ENCODE peak calls at places on chromosomes 3 and 15, in seven cellular contexts. One of them, this sample, is unnamed.
A peak's percentile ranks its signal among the peaks of the same experiment; 100 is the strongest.

GRCh38 chr3:71162221-71162620 is 421.3 kb downstream of the FOXP1 start:
- DNase-seq in adrenal gland: no peak
- DNase-seq in HCT116: no peak
- DNase-seq in CD4-positive, alpha-beta memory T cell: no peak
- DNase-seq in colonic mucosa: no peak
- DNase-seq in foreskin fibroblast: no peak
- DNase-seq in kidney: no peak
- DNase-seq in this sample: no peak

GRCh38 chr15:49242820-49243219 is 72.8 kb downstream of the GALK2 start:
- DNase-seq in foreskin fibroblast: peak; percentile 66
- DNase-seq in adrenal gland: peak; percentile 67
- DNase-seq in kidney: no peak
- DNase-seq in CD4-positive, alpha-beta memory T cell: no peak
- DNase-seq in HCT116: no peak
- DNase-seq in colonic mucosa: no peak
- DNase-seq in this sample: no peak

GRCh38 chr3:123723527-123724168 is 138.8 kb upstream of the HACD2 start:
- DNase-seq in CD4-positive, alpha-beta memory T cell: no peak
- DNase-seq in colonic mucosa: peak; percentile 70
- DNase-seq in kidney: no peak
- DNase-seq in foreskin fibroblast: peak; percentile 86
- DNase-seq in adrenal gland: peak; percentile 67
- DNase-seq in HCT116: peak; percentile 73
- DNase-seq in this sample: no peak

GRCh38 chr3:46711305-46711704 is 6.4 kb downstream of the PRSS50 start:
- DNase-seq in colonic mucosa: no peak
- DNase-seq in kidney: no peak
- DNase-seq in CD4-positive, alpha-beta memory T cell: no peak
- DNase-seq in adrenal gland: no peak
- DNase-seq in foreskin fibroblast: no peak
- DNase-seq in HCT116: no peak
- DNase-seq in this sample: no peak

GRCh38 chr15:95450413-95450812 is 880.1 kb upstream of the NR2F2 start:
- DNase-seq in foreskin fibroblast: no peak
- DNase-seq in colonic mucosa: no peak
- DNase-seq in adrenal gland: no peak
- DNase-seq in CD4-positive, alpha-beta memory T cell: no peak
- DNase-seq in HCT116: no peak
- DNase-seq in kidney: no peak
- DNase-seq in this sample: no peak

GRCh38 chr3:112568642-112569041 is 6.8 kb downstream of the SLC35A5 start:
- DNase-seq in adrenal gland: no peak
- DNase-seq in foreskin fibroblast: peak; percentile 31
- DNase-seq in kidney: no peak
- DNase-seq in CD4-positive, alpha-beta memory T cell: no peak
- DNase-seq in HCT116: no peak
- DNase-seq in colonic mucosa: no peak
- DNase-seq in this sample: no peak

GRCh38 chr3:81816473-81817260 is 55.2 kb upstream of the GBE1 start:
- DNase-seq in foreskin fibroblast: peak; percentile 88
- DNase-seq in HCT116: no peak
- DNase-seq in CD4-positive, alpha-beta memory T cell: no peak
- DNase-seq in kidney: no peak
- DNase-seq in adrenal gland: peak; percentile 14
- DNase-seq in colonic mucosa: no peak
- DNase-seq in this sample: no peak

GRCh38 chr3:141457624-141458236 is 29.1 kb upstream of the RASA2 start:
- DNase-seq in foreskin fibroblast: peak; percentile 64
- DNase-seq in kidney: no peak
- DNase-seq in adrenal gland: no peak
- DNase-seq in CD4-positive, alpha-beta memory T cell: no peak
- DNase-seq in colonic mucosa: no peak
- DNase-seq in HCT116: no peak
- DNase-seq in this sample: no peak

GRCh38 chr3:30440147-30440604 is 166.2 kb upstream of the TGFBR2 start:
- DNase-seq in adrenal gland: no peak
- DNase-seq in foreskin fibroblast: peak; percentile 41
- DNase-seq in HCT116: no peak
- DNase-seq in CD4-positive, alpha-beta memory T cell: no peak
- DNase-seq in kidney: no peak
- DNase-seq in colonic mucosa: no peak
- DNase-seq in this sample: no peak

GRCh38 chr3:167929937-167930336 is 165.8 kb downstream of the GOLIM4 start:
- DNase-seq in foreskin fibroblast: no peak
- DNase-seq in CD4-positive, alpha-beta memory T cell: no peak
- DNase-seq in adrenal gland: no peak
- DNase-seq in HCT116: no peak
- DNase-seq in kidney: no peak
- DNase-seq in colonic mucosa: no peak
- DNase-seq in this sample: no peak

GRCh38 chr3:45105855-45106655 is 40.1 kb downstream of the CDCP1 start:
- DNase-seq in CD4-positive, alpha-beta memory T cell: peak; percentile 76
- DNase-seq in foreskin fibroblast: peak; percentile 95
- DNase-seq in HCT116: peak; percentile 73
- DNase-seq in adrenal gland: no peak
- DNase-seq in colonic mucosa: no peak
- DNase-seq in kidney: no peak
- DNase-seq in this sample: peak; percentile 18

GRCh38 chr15:45378149-45378912 is at the start of gene GATM:
- DNase-seq in HCT116: no peak
- DNase-seq in colonic mucosa: peak; percentile 69
- DNase-seq in foreskin fibroblast: peak; percentile 93
- DNase-seq in CD4-positive, alpha-beta memory T cell: no peak
- DNase-seq in adrenal gland: peak; percentile 82
- DNase-seq in kidney: peak; percentile 94
- DNase-seq in this sample: peak; percentile 49

GRCh38 chr3:18098960-18099587 is 326.1 kb downstream of the SATB1 start:
- DNase-seq in foreskin fibroblast: peak; percentile 97
- DNase-seq in HCT116: peak; percentile 99
- DNase-seq in colonic mucosa: no peak
- DNase-seq in adrenal gland: peak; percentile 12
- DNase-seq in kidney: no peak
- DNase-seq in CD4-positive, alpha-beta memory T cell: no peak
- DNase-seq in this sample: no peak

GRCh38 chr3:142976621-142977398 is 13.3 kb upstream of the PAQR9 start:
- DNase-seq in HCT116: peak; percentile 61
- DNase-seq in colonic mucosa: peak; percentile 45
- DNase-seq in CD4-positive, alpha-beta memory T cell: no peak
- DNase-seq in foreskin fibroblast: peak; percentile 98
- DNase-seq in adrenal gland: peak; percentile 94
- DNase-seq in kidney: peak; percentile 85
- DNase-seq in this sample: no peak

GRCh38 chr15:42157981-42158765 is 1.7 kb upstream of the PLA2G4F start:
- DNase-seq in kidney: no peak
- DNase-seq in CD4-positive, alpha-beta memory T cell: no peak
- DNase-seq in HCT116: no peak
- DNase-seq in colonic mucosa: no peak
- DNase-seq in foreskin fibroblast: peak; percentile 72
- DNase-seq in adrenal gland: peak; percentile 75
- DNase-seq in this sample: no peak

GRCh38 chr15:59138243-59138642 is 33.3 kb downstream of the CCNB2 start:
- DNase-seq in foreskin fibroblast: peak; percentile 51
- DNase-seq in adrenal gland: peak; percentile 35
- DNase-seq in HCT116: peak; percentile 46
- DNase-seq in colonic mucosa: peak; percentile 48
- DNase-seq in CD4-positive, alpha-beta memory T cell: peak; percentile 58
- DNase-seq in kidney: no peak
- DNase-seq in this sample: peak; percentile 30

GRCh38 chr3:184415229-184415517 is 35.3 kb downstream of the CHRD start:
- DNase-seq in CD4-positive, alpha-beta memory T cell: no peak
- DNase-seq in kidney: no peak
- DNase-seq in colonic mucosa: no peak
- DNase-seq in HCT116: no peak
- DNase-seq in foreskin fibroblast: no peak
- DNase-seq in adrenal gland: no peak
- DNase-seq in this sample: no peak

GRCh38 chr3:177835008-177835407 is 637.7 kb upstream of the TBL1XR1 start:
- DNase-seq in HCT116: peak; percentile 64
- DNase-seq in CD4-positive, alpha-beta memory T cell: no peak
- DNase-seq in kidney: no peak
- DNase-seq in foreskin fibroblast: peak; percentile 98
- DNase-seq in colonic mucosa: no peak
- DNase-seq in adrenal gland: no peak
- DNase-seq in this sample: no peak

GRCh38 chr15:98933376-98933775 is 74.2 kb downstream of the PGPEP1L start:
- DNase-seq in adrenal gland: no peak
- DNase-seq in HCT116: no peak
- DNase-seq in foreskin fibroblast: no peak
- DNase-seq in CD4-positive, alpha-beta memory T cell: no peak
- DNase-seq in colonic mucosa: no peak
- DNase-seq in kidney: no peak
- DNase-seq in this sample: no peak

GRCh38 chr15:42919308-42919707 is 1.3 kb downstream of the TTBK2 start:
- DNase-seq in colonic mucosa: no peak
- DNase-seq in foreskin fibroblast: peak; percentile 21
- DNase-seq in kidney: no peak
- DNase-seq in adrenal gland: no peak
- DNase-seq in CD4-positive, alpha-beta memory T cell: no peak
- DNase-seq in HCT116: no peak
- DNase-seq in this sample: no peak

GRCh38 chr3:51799879-51800757 is 21.1 kb upstream of the IQCF6 start:
- DNase-seq in adrenal gland: peak; percentile 18
- DNase-seq in colonic mucosa: peak; percentile 42
- DNase-seq in HCT116: peak; percentile 55
- DNase-seq in kidney: no peak
- DNase-seq in CD4-positive, alpha-beta memory T cell: no peak
- DNase-seq in foreskin fibroblast: peak; percentile 86
- DNase-seq in this sample: no peak

GRCh38 chr3:126883241-126883640 is 99.7 kb upstream of the PLXNA1 start:
- DNase-seq in adrenal gland: peak; percentile 25
- DNase-seq in CD4-positive, alpha-beta memory T cell: no peak
- DNase-seq in foreskin fibroblast: peak; percentile 60
- DNase-seq in HCT116: no peak
- DNase-seq in kidney: no peak
- DNase-seq in colonic mucosa: no peak
- DNase-seq in this sample: no peak

GRCh38 chr3:3126477-3127431 is at the start of gene TRNT1:
- DNase-seq in CD4-positive, alpha-beta memory T cell: peak; percentile 94
- DNase-seq in adrenal gland: peak; percentile 97
- DNase-seq in colonic mucosa: peak; percentile 96
- DNase-seq in HCT116: peak; percentile 73
- DNase-seq in kidney: peak; percentile 99
- DNase-seq in foreskin fibroblast: peak; percentile 98
- DNase-seq in this sample: peak; percentile 94
- H3K4me3 ChIP-seq in CD4-positive, alpha-beta memory T cell: peak within 1 kb of the TSS; percentile 80
- H3K4me3 ChIP-seq in adrenal gland: peak within 1 kb of the TSS; percentile 76
- H3K4me3 ChIP-seq in colonic mucosa: peak within 1 kb of the TSS; percentile 100
- H3K4me3 ChIP-seq in HCT116: peak within 1 kb of the TSS; percentile 92
- H3K4me3 ChIP-seq in kidney: peak within 1 kb of the TSS; percentile 83
- H3K4me3 ChIP-seq in foreskin fibroblast: peak within 1 kb of the TSS; percentile 70
- H3K4me3 ChIP-seq in this sample: peak within 1 kb of the TSS; percentile 98

GRCh38 chr15:28093761-28094535 is 5.2 kb downstream of the OCA2 start:
- DNase-seq in colonic mucosa: peak; percentile 38
- DNase-seq in CD4-positive, alpha-beta memory T cell: no peak
- DNase-seq in kidney: peak; percentile 77
- DNase-seq in foreskin fibroblast: no peak
- DNase-seq in HCT116: no peak
- DNase-seq in adrenal gland: no peak
- DNase-seq in this sample: no peak
- H3K4me3 ChIP-seq in colonic mucosa: peak overlapping the region; percentile 43
- H3K4me3 ChIP-seq in CD4-positive, alpha-beta memory T cell: no peak overlapping the region
- H3K4me3 ChIP-seq in kidney: peak overlapping the region; percentile 67
- H3K4me3 ChIP-seq in foreskin fibroblast: no peak overlapping the region
- H3K4me3 ChIP-seq in HCT116: no peak overlapping the region
- H3K4me3 ChIP-seq in adrenal gland: no peak overlapping the region
- H3K4me3 ChIP-seq in this sample: no peak overlapping the region

GRCh38 chr3:109330405-109330804 is 6.9 kb downstream of the DPPA4 start:
- DNase-seq in CD4-positive, alpha-beta memory T cell: no peak
- DNase-seq in adrenal gland: no peak
- DNase-seq in foreskin fibroblast: no peak
- DNase-seq in colonic mucosa: no peak
- DNase-seq in kidney: no peak
- DNase-seq in HCT116: no peak
- DNase-seq in this sample: no peak

GRCh38 chr3:109331692-109332091 is 5.7 kb downstream of the DPPA4 start:
- DNase-seq in HCT116: no peak
- DNase-seq in CD4-positive, alpha-beta memory T cell: no peak
- DNase-seq in adrenal gland: no peak
- DNase-seq in foreskin fibroblast: no peak
- DNase-seq in colonic mucosa: no peak
- DNase-seq in kidney: no peak
- DNase-seq in this sample: no peak

GRCh38 chr3:109325109-109325508 is 8.8 kb upstream of the DPPA2 start:
- DNase-seq in colonic mucosa: no peak
- DNase-seq in CD4-positive, alpha-beta memory T cell: no peak
- DNase-seq in kidney: no peak
- DNase-seq in foreskin fibroblast: no peak
- DNase-seq in adrenal gland: no peak
- DNase-seq in HCT116: no peak
- DNase-seq in this sample: no peak

GRCh38 chr3:109325657-109326056 is 9.3 kb upstream of the DPPA2 start:
- DNase-seq in adrenal gland: no peak
- DNase-seq in kidney: no peak
- DNase-seq in colonic mucosa: no peak
- DNase-seq in HCT116: no peak
- DNase-seq in CD4-positive, alpha-beta memory T cell: no peak
- DNase-seq in foreskin fibroblast: no peak
- DNase-seq in this sample: no peak

DNA sequence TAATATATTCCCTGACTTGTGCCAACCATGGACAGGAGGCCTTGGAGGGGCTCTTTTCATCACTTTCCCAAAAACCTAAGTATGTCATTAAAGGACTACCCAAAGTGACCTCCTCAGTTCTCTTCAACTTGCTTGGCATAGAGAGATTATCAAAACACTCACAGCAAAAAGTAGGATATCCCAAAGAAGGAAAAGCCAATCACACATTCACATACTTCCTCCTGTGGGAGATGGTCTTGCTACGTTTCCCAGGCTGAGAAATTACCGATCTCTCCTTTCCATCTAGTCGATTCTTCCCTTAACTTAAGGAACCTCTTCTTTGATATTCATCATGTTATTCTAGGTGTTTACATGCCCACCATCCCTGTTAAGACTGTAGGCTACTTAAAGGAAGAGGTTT is 9.1 kb downstream of the DPPA4 start:
- DNase-seq in HCT116: no peak
- DNase-seq in colonic mucosa: no peak
- DNase-seq in adrenal gland: no peak
- DNase-seq in kidney: no peak
- DNase-seq in CD4-positive, alpha-beta memory T cell: no peak
- DNase-seq in foreskin fibroblast: no peak
- DNase-seq in this sample: no peak
- H3K4me3 ChIP-seq in HCT116: no peak overlapping the region
- H3K4me3 ChIP-seq in colonic mucosa: no peak overlapping the region
- H3K4me3 ChIP-seq in adrenal gland: no peak overlapping the region
- H3K4me3 ChIP-seq in kidney: no peak overlapping the region
- H3K4me3 ChIP-seq in CD4-positive, alpha-beta memory T cell: no peak overlapping the region
- H3K4me3 ChIP-seq in foreskin fibroblast: no peak overlapping the region
- H3K4me3 ChIP-seq in this sample: no peak overlapping the region

DNA sequence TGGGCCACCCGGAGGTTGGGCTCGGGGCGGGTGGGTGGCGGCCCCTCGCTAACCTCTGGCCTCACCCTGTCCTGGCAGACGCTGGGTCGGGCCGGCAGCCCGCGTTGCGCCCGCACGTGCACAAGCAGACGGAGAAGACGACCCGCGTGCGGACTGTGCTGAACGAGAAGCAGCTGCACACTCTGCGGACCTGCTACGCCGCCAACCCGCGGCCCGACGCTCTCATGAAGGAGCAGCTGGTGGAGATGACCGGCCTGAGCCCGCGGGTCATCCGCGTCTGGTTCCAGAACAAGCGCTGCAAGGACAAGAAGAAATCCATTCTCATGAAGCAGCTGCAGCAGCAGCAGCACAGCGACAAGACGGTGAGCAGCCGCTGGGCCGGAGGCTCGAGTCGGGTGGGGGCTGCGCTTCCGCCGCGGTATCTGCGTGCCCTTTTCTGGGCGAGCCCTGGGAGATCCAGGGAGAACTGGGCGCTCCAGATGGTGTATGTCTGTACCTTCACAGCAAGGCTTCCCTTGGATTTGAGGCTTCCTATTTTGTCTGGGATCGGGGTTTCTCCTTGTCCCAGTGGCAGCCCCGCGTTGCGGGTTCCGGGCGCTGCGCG is 3.7 kb downstream of the ISL2 start:
- DNase-seq in HCT116: no peak
- DNase-seq in adrenal gland: no peak
- DNase-seq in kidney: peak; percentile 72
- DNase-seq in CD4-positive, alpha-beta memory T cell: no peak
- DNase-seq in colonic mucosa: no peak
- DNase-seq in foreskin fibroblast: peak; percentile 72
- DNase-seq in this sample: no peak
- H3K4me3 ChIP-seq in HCT116: no peak overlapping the region
- H3K4me3 ChIP-seq in adrenal gland: no peak overlapping the region
- H3K4me3 ChIP-seq in kidney: peak overlapping the region; percentile 35
- H3K4me3 ChIP-seq in CD4-positive, alpha-beta memory T cell: peak overlapping the region; percentile 11
- H3K4me3 ChIP-seq in colonic mucosa: peak overlapping the region; percentile 36
- H3K4me3 ChIP-seq in foreskin fibroblast: peak overlapping the region; percentile 76
- H3K4me3 ChIP-seq in this sample: peak overlapping the region; percentile 56

This sample was measured in CD8-positive, alpha-beta memory T cell.